ENCODE peak calls at places on chromosomes 13 and 19, in seven cellular contexts. L, Q, R, O, E, Y and G are unnamed samples.

GRCh38 chr13:40064154-40064713 is 408.8 kb downstream of the COG6 start:
- DNase-seq in L (no peak), Q (peak), R (no peak), O (no peak), E (no peak), Y (no peak), G (no peak)

GRCh38 chr13:94595006-94595942 is 678 bp downstream of the TGDS start:
- DNase-seq in L (no peak), Q (peak), R (no peak), O (peak), E (no peak), Y (peak), G (peak)

GRCh38 chr19:35362261-35363000 is 4.2 kb downstream of the FFAR3 start:
- DNase-seq in L (no peak), Q (no peak), R (no peak), O (no peak), E (no peak), Y (no peak), G (no peak)

GRCh38 chr13:45242070-45242469 is 41.2 kb upstream of the KCTD4 start:
- DNase-seq in L (no peak), Q (peak), R (no peak), O (no peak), E (no peak), Y (peak), G (peak)

GRCh38 chr13:26985285-26985878 is 186.2 kb downstream of the USP12 start:
- DNase-seq in L (peak), Q (peak), R (no peak), O (peak), E (peak), Y (peak), G (peak)

GRCh38 chr13:63455938-63456337 is 2040.3 kb upstream of the PCDH20 start:
- DNase-seq in L (no peak), Q (no peak), R (no peak), O (no peak), E (no peak), Y (no peak), G (no peak)

GRCh38 chr13:102591988-102592781 is 4.6 kb upstream of the TPP2 start:
- DNase-seq in L (peak), Q (peak), R (peak), O (peak), E (peak), Y (peak), G (peak)

GRCh38 chr19:45008554-45008953 is 7.3 kb downstream of the RELB start:
- DNase-seq in L (no peak), Q (no peak), R (no peak), O (no peak), E (no peak), Y (no peak), G (no peak)

GRCh38 chr13:85148009-85148408 is 651.2 kb downstream of the SLITRK6 start:
- DNase-seq in L (no peak), Q (no peak), R (no peak), O (no peak), E (no peak), Y (peak), G (no peak)

GRCh38 chr13:49938274-49938673 is 2.1 kb upstream of the SPRYD7 start:
- DNase-seq in L (no peak), Q (no peak), R (no peak), O (no peak), E (no peak), Y (no peak), G (no peak)

GRCh38 chr19:7619671-7620441 is 9.5 kb downstream of the XAB2 start:
- DNase-seq in L (no peak), Q (no peak), R (no peak), O (no peak), E (no peak), Y (no peak), G (no peak)

GRCh38 chr19:21626924-21627697 is 121.7 kb downstream of the ZNF429 start:
- DNase-seq in L (no peak), Q (no peak), R (no peak), O (no peak), E (no peak), Y (no peak), G (no peak)

GRCh38 chr19:6069268-6069771 is 41.0 kb downstream of the RFX2 start:
- DNase-seq in L (no peak), Q (no peak), R (no peak), O (no peak), E (no peak), Y (no peak), G (no peak)

GRCh38 chr19:15107056-15108010 is at the start of gene SYDE1:
- DNase-seq in L (no peak), Q (peak), R (peak), O (peak), E (no peak), Y (no peak), G (peak)

GRCh38 chr19:7636691-7637373 is at the start of gene STXBP2:
- DNase-seq in L (peak), Q (peak), R (peak), O (peak), E (no peak), Y (no peak), G (peak)